ENCODE peak calls at places on chromosomes 2 and 18, in four cellular contexts. Q is mammary epithelial cell; W is uterus; O is CD8-positive, alpha-beta memory T cell. I is an unnamed sample.

GRCh38 chr2:18398833-18399232 is 161.6 kb downstream of the RDH14 start:
- DNase-seq in W (no peak), O (no peak), Q (no peak), I (no peak)

GRCh38 chr2:46378616-46379015 is 81.4 kb downstream of the EPAS1 start:
- DNase-seq in W (no peak), O (no peak), Q (no peak), I (no peak)

GRCh38 chr2:69173706-69174105 is 160.7 kb downstream of the ANTXR1 start:
- DNase-seq in W (no peak), O (no peak), Q (no peak), I (no peak)

GRCh38 chr18:25077933-25078707 is 273.8 kb downstream of the ZNF521 start:
- DNase-seq in W (no peak), O (no peak), Q (no peak), I (no peak)

GRCh38 chr2:232539298-232540231 is at the start of gene CHRNG:
- DNase-seq in Q (no peak), W (no peak), O (no peak), I (no peak)

GRCh38 chr2:96810783-96811192 is 5.3 kb upstream of the CNNM3 start:
- DNase-seq in Q (no peak), W (no peak), O (no peak), I (no peak)

GRCh38 chr18:11518788-11519685 is 90.4 kb upstream of the SLC35G4 start:
- DNase-seq in W (no peak), O (no peak), Q (peak), I (peak)

GRCh38 chr2:11753452-11753885 is 7.0 kb downstream of the LPIN1 start:
- DNase-seq in Q (peak), O (peak), W (no peak), I (peak)

GRCh38 chr2:186780701-186781316 is 68.2 kb downstream of the ZSWIM2 start:
- DNase-seq in W (no peak), Q (peak), O (no peak), I (no peak)

GRCh38 chr2:173107629-173108022 is 32.0 kb downstream of the MAP3K20 start:
- DNase-seq in Q (no peak), W (no peak), O (no peak), I (no peak)

GRCh38 chr2:38709515-38710194 is 41.5 kb downstream of the SRSF7 start:
- DNase-seq in Q (no peak), W (no peak), O (peak), I (no peak)

GRCh38 chr2:215442392-215442787 is 6.5 kb upstream of the FN1 start:
- DNase-seq in O (no peak), Q (no peak), W (no peak), I (no peak)

GRCh38 chr2:47908682-47909081 is 2.4 kb upstream of the FBXO11 start:
- DNase-seq in W (no peak), Q (no peak), O (no peak), I (no peak)

GRCh38 chr2:173232956-173233744 is 121.5 kb upstream of the CDCA7 start:
- DNase-seq in O (no peak), Q (no peak), W (no peak), I (no peak)

GRCh38 chr2:69968609-69969008 is 7.2 kb upstream of the ASPRV1 start:
- DNase-seq in O (no peak), W (no peak), Q (no peak), I (no peak)

GRCh38 chr18:37487400-37487831 is 78.2 kb downstream of the CELF4 start:
- DNase-seq in W (no peak), Q (no peak), O (no peak), I (no peak)

GRCh38 chr2:39780825-39781600 is 2.0 kb upstream of the THUMPD2 start:
- DNase-seq in W (peak), Q (no peak), O (no peak), I (no peak)

GRCh38 chr2:241217320-241218031 is 29.0 kb downstream of the ANO7 start:
- DNase-seq in W (peak), Q (peak), O (peak), I (peak)

GRCh38 chr2:15170068-15170775 is 390.9 kb downstream of the NBAS start:
- DNase-seq in W (no peak), O (no peak), Q (no peak), I (no peak)
- H3K27ac ChIP-seq in W (no peak), O (no peak), Q (peak), I (peak)

GRCh38 chr2:156473445-156473844 is 37.3 kb downstream of the GPD2 start:
- DNase-seq in O (no peak), W (no peak), Q (no peak), I (no peak)

GRCh38 chr2:156476516-156477206 is 40.5 kb downstream of the GPD2 start:
- DNase-seq in O (no peak), Q (peak), W (no peak), I (no peak)

GRCh38 chr2:156472686-156473085 is 36.5 kb downstream of the GPD2 start:
- DNase-seq in Q (no peak), W (no peak), O (no peak), I (no peak)

GRCh38 chr2:156474316-156474715 is 38.1 kb downstream of the GPD2 start:
- DNase-seq in Q (no peak), W (no peak), O (no peak), I (no peak)

DNA sequence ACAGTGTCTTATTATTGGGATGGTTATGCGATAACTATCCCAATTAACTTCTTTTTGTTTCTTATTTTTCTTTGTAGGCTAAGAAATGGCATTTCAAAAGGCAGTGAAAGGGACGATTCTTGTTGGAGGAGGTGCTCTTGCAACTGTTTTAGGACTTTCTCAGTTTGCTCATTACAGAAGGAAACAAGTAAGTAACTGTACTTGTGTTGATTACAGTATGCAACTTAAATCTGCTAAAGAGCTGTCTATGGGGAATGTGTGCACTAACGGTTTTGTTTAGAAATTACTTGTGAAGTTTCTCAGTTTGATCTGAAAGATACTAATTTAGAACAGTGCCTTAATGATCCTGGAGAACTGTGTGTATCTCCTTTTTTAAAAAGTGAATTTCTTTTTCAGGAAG is 39.8 kb downstream of the GPD2 start:
- DNase-seq in O (no peak), Q (no peak), W (no peak), I (no peak)
- H3K27ac ChIP-seq in O (no peak), Q (peak), W (peak), I (peak)

GRCh38 chr2:190986221-190986953 is 27.6 kb downstream of the STAT1 start:
- DNase-seq in Q (no peak), W (no peak), O (peak), I (no peak)
- H3K27ac ChIP-seq in Q (no peak), W (no peak), O (no peak), I (no peak)

GRCh38 chr2:120794716-120795115 is 59.0 kb downstream of the GLI2 start:
- DNase-seq in W (peak), Q (no peak), O (no peak), I (no peak)

GRCh38 chr2:120793682-120794403 is 58.2 kb downstream of the GLI2 start:
- DNase-seq in Q (no peak), W (no peak), O (no peak), I (no peak)

GRCh38 chr2:120797421-120798289 is 62.0 kb downstream of the GLI2 start:
- DNase-seq in Q (no peak), O (no peak), W (no peak), I (no peak)

GRCh38 chr2:120798569-120799215 is 63.0 kb downstream of the GLI2 start:
- DNase-seq in Q (no peak), O (no peak), W (no peak), I (no peak)

GRCh38 chr2:120796094-120796493 is 60.4 kb downstream of the GLI2 start:
- DNase-seq in Q (no peak), O (no peak), W (no peak), I (no peak)
- H3K27ac ChIP-seq in Q (no peak), O (no peak), W (no peak), I (no peak)

DNA sequence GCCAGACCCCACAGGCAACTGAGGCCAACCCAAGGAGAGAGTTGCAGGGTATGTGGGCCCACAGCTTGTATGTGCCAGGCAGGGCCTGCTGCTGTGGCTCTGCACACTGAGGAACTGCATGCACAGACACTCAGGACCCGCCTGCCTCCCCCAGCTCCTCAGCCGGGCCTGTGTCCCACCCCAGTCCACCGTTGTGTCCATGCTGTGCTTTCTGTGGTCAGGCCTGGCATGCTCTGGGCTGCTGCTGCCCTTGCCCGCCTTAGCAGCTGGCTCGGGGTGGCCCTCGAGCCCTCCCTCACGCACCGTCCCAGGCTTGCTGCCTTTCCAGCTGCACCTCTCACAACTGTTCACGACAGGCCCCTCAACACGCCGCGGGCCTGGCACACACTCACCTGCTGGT is 4.1 kb downstream of the GYPC start:
- DNase-seq in O (no peak), Q (no peak), W (no peak), I (no peak)
- H3K27ac ChIP-seq in O (no peak), Q (no peak), W (peak), I (no peak)

GRCh38 chr2:106970471-106971261 is 84.7 kb upstream of the ST6GAL2 start:
- DNase-seq in W (no peak), Q (no peak), O (no peak), I (peak)
- H3K27ac ChIP-seq in W (no peak), Q (no peak), O (no peak), I (peak)

GRCh38 chr2:237530472-237531433 is 35.6 kb upstream of the PRLH start:
- DNase-seq in O (no peak), Q (no peak), W (no peak), I (no peak)
- H3K27ac ChIP-seq in O (no peak), Q (no peak), W (no peak), I (no peak)